ENCODE peak calls at places on chromosome X, in five cellular contexts. J is GM23248, D is SK-N-SH, E is neural progenitor cell, G is OCI-LY7. Q is an unnamed sample.
A peak's percentile ranks its signal among the peaks of the same experiment; 100 is the strongest.

GRCh38 chrX:119389854-119390501 is 9.2 kb upstream of the SLC25A43 start:
- DNase-seq in J (no peak), D (no peak), E (peak; percentile 26), G (no peak), Q (no peak)

GRCh38 chrX:96453139-96453538 is 231.5 kb upstream of the DIAPH2 start:
- DNase-seq in J (no peak), D (no peak), E (no peak), G (no peak), Q (no peak)

GRCh38 chrX:153970398-153971123 is 1.1 kb downstream of the HCFC1 start:
- DNase-seq in J (peak; percentile 69), D (peak; percentile 77), E (peak; percentile 73), G (peak; percentile 45), Q (peak; percentile 39)

GRCh38 chrX:3501833-3502535 is 155.5 kb upstream of the MXRA5 start:
- DNase-seq in J (peak; percentile 85), D (no peak), E (no peak), G (no peak), Q (no peak)

GRCh38 chrX:21725916-21726315 is 32.0 kb downstream of the SMPX start:
- DNase-seq in J (peak; percentile 6), D (no peak), E (no peak), G (no peak), Q (no peak)

GRCh38 chrX:105945266-105945665 is 93.3 kb downstream of the SERPINA7 start:
- DNase-seq in J (no peak), D (no peak), E (no peak), G (no peak), Q (peak; percentile 31)

GRCh38 chrX:123753656-123754350 is 21.0 kb upstream of the THOC2 start:
- DNase-seq in J (no peak), D (no peak), E (no peak), G (peak; percentile 64), Q (no peak)

GRCh38 chrX:53930513-53931380 is 113.5 kb downstream of the PHF8 start:
- DNase-seq in J (peak; percentile 16), D (no peak), E (no peak), G (no peak), Q (no peak)

GRCh38 chrX:22165732-22166457 is 106.8 kb upstream of the CBLL2 start:
- DNase-seq in J (peak; percentile 28), D (no peak), E (no peak), G (no peak), Q (peak; percentile 56)

GRCh38 chrX:33204889-33205288 is 6.5 kb downstream of the DMD start:
- DNase-seq in J (no peak), D (no peak), E (no peak), G (no peak), Q (no peak)

GRCh38 chrX:40004916-40005289 is 92.9 kb downstream of the BCOR start:
- DNase-seq in J (no peak), D (no peak), E (peak; percentile 28), G (no peak), Q (no peak)

GRCh38 chrX:37685452-37686347 is at the start of gene XK:
- DNase-seq in J (peak; percentile 28), D (peak; percentile 57), E (peak; percentile 68), G (no peak), Q (peak; percentile 55)

GRCh38 chrX:54246866-54247265 is 63.8 kb upstream of the FAM120C start:
- DNase-seq in J (peak; percentile 43), D (no peak), E (no peak), G (no peak), Q (no peak)

GRCh38 chrX:113136841-113137240 is 296.2 kb upstream of the AMOT start:
- DNase-seq in J (no peak), D (no peak), E (no peak), G (no peak), Q (no peak)

GRCh38 chrX:53631156-53631555 is 55.4 kb downstream of the HUWE1 start:
- DNase-seq in J (no peak), D (no peak), E (no peak), G (no peak), Q (no peak)

GRCh38 chrX:43644124-43644701 is 11.9 kb upstream of the MAOA start:
- DNase-seq in J (peak; percentile 78), D (no peak), E (peak; percentile 27), G (no peak), Q (peak; percentile 75)

GRCh38 chrX:13742397-13743176 is 8.0 kb downstream of the OFD1 start:
- DNase-seq in J (no peak), D (no peak), E (no peak), G (peak; percentile 34), Q (no peak)

GRCh38 chrX:101550825-101551767 is 749 bp downstream of the ARMCX1 start:
- DNase-seq in J (peak; percentile 73), D (peak; percentile 82), E (peak; percentile 72), G (no peak), Q (no peak)

GRCh38 chrX:34918856-34919255 is 23.7 kb upstream of the FAM47B start:
- DNase-seq in J (peak; percentile 63), D (peak; percentile 12), E (peak; percentile 74), G (no peak), Q (peak; percentile 67)

GRCh38 chrX:41067721-41068120 is 17.5 kb upstream of the USP9X start:
- DNase-seq in J (no peak), D (no peak), E (no peak), G (no peak), Q (no peak)

GRCh38 chrX:63635750-63636149 is 149.3 kb downstream of the ARHGEF9 start:
- DNase-seq in J (no peak), D (no peak), E (no peak), G (no peak), Q (no peak)

GRCh38 chrX:85930099-85930498 is 117.3 kb downstream of the CHM start:
- DNase-seq in J (no peak), D (no peak), E (no peak), G (no peak), Q (no peak)

GRCh38 chrX:82081027-82081426 is 879.1 kb downstream of the SH3BGRL start:
- DNase-seq in J (no peak), D (no peak), E (peak; percentile 11), G (no peak), Q (peak; percentile 21)
- H3K4me2 ChIP-seq in J (no peak overlapping the region), D (no peak overlapping the region), E (no peak overlapping the region), G (no peak overlapping the region), Q (no peak overlapping the region)

GRCh38 chrX:10633722-10634121 is 13.3 kb upstream of the MID1 start:
- DNase-seq in J (peak; percentile 86), D (no peak), E (no peak), G (no peak), Q (peak; percentile 90)
- TF ChIP-seq EZH2phosphoT487 in J (no peak), D (no peak), E (no peak), G (no peak), Q (no peak)

DNA sequence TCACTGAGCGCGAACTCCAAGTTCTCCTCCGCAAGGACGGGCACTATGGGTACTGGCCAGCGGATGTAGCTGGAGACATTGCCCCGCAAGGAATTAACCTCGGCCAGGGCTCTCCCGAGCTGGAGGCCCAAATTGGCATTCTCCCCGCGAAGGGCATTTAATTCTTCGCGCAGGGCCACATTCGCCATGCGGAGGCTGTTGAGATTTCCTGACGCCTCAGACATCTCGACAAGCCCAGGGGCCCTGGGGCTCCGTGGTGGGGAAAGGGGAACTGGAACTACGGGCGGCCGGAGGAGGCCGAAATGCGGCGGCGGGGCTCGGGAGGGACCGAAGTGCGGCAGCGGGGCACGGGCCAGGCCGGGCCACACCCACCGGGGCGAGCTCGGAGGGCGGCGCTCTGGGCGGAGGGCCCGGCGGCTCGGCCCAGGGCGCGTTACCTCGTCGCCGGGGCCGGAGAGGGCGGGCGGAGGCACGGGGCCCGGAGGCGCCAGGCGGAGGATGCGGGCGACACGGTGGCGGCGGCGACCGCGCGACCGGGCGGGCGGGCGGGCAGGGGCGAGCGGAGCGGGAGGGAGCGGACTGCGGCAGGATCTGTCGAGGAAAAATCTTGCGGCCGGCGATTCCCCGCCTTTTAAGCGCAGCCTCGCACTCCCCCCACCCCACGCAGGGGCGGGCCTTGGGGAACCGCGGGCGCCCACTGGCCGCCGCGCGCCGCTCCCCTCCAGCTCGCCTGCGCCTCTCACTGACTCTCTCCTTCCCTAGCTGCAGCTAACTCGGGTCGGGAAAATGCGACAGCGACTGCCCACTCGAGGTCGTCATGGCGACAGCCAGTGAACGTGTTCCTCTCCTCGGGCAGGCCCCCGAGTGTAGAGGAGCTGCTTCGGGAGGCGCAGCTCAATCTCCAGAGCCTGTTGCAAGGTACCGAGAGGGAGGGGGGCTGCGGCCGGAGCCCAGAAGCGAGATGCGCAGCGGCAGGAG is at the start of gene RTL5:
- DNase-seq in J (peak; percentile 88), D (peak; percentile 94), E (peak; percentile 91), G (no peak), Q (peak; percentile 66)
- H3K4me3 ChIP-seq in J (peak within 1 kb of the TSS; percentile 78), D (peak within 1 kb of the TSS; percentile 60), E (peak within 1 kb of the TSS; percentile 53), G (no peak within 1 kb of the TSS), Q (peak within 1 kb of the TSS; percentile 60)

GRCh38 chrX:74246524-74246923 is 57.5 kb upstream of the ZCCHC13 start:
- DNase-seq in J (peak; percentile 62), D (no peak), E (no peak), G (no peak), Q (peak; percentile 56)

GRCh38 chrX:74251006-74251930 is 52.7 kb upstream of the ZCCHC13 start:
- DNase-seq in J (peak; percentile 41), D (no peak), E (no peak), G (no peak), Q (peak; percentile 38)

GRCh38 chrX:74249963-74250362 is 54.0 kb upstream of the ZCCHC13 start:
- DNase-seq in J (no peak), D (no peak), E (peak; percentile 11), G (no peak), Q (no peak)

GRCh38 chrX:74248889-74249288 is 55.1 kb upstream of the ZCCHC13 start:
- DNase-seq in J (peak; percentile 24), D (no peak), E (peak; percentile 9), G (no peak), Q (no peak)

DNA sequence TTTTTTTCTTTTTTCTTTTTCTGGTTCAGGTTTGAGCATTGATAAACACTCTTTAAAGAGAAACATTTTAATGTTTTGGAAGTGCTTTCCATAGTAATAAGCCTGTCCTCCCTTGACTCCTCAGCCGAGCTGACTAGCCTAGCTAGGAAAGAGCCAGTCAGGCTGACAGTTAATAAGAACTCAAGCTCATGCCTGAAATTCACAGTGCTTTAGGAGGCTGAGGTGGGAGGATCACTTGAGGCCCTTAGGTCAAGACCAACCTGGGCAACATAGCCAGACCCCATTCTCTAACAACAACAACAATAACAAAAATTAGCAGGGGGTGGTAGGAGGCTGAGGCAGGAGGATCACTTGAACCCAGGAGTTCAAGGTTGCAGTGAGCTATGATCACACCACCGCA is 53.4 kb upstream of the ZCCHC13 start:
- DNase-seq in J (no peak), D (no peak), E (no peak), G (no peak), Q (no peak)
- H3K4me2 ChIP-seq in J (no peak overlapping the region), D (no peak overlapping the region), E (no peak overlapping the region), G (no peak overlapping the region), Q (no peak overlapping the region)

DNA sequence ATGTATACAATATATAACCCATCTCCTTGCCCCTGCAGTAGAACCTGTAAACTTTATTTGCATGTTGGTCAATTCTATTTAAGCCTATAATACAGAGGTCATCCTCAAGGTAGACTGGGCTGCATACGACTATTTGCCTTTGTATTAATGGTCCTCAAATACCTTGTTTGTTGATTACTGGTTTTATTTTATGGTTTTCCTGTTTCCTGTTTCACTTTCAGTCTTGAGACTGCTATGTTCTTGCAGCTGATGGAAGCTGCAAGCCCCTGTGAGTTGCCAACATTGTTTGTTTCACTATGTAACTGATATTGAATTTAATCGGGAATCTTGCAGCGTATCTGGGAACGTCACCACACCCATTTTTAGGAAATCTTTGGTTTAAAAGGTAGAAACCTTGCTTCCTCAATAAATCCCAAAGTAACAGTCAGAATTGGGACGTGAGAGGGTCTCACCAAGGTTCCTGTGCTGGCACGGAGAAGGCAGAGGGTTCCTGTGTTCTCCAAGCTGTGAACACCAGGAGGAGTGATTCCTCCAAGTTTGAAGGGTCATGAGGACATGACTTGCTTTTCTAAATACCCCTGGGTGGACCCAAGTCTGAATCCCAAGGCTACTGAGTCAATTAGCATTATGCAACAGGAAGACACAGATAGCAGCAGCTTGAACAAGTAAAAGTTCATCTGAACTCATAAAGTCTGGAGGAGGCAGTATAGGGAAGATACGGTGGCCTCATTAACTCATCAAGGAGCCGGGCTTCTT is 110.6 kb upstream of the PNPLA4 start:
- DNase-seq in J (no peak), D (no peak), E (no peak), G (no peak), Q (no peak)
- TF ChIP-seq EZH2phosphoT487 in J (no peak), D (no peak), E (no peak), G (no peak), Q (no peak)

Q was measured in PC-3.